ENCODE peak calls at places on chromosomes 16 and 17, in seven cellular contexts. U is stimulated activated CD4-positive, alpha-beta T cell treated with anti-CD3 and anti-CD28 coated beads, TNF-alpha, amount 100 ng/mL, for 4 hours; L is A549; S is PC-3; Q is SK-N-DZ; W is WTC11; X is IMR-90. V is an unnamed sample.

GRCh38 chr16:56657555-56658430 is at the start of gene MT1F:
- DNase-seq in W (peak; percentile 92), S (peak; percentile 76), X (peak; percentile 28), U (peak; percentile 49), L (peak; percentile 78), Q (no peak), V (peak; percentile 91)

GRCh38 chr17:78788451-78788850 is 6.4 kb upstream of the CYTH1 start:
- DNase-seq in L (no peak), U (no peak), S (no peak), Q (no peak), X (no peak), W (no peak), V (no peak)

GRCh38 chr17:47686276-47686635 is 7.7 kb upstream of the TBKBP1 start:
- DNase-seq in X (peak; percentile 58), W (no peak), Q (no peak), L (no peak), U (no peak), S (no peak), V (peak; percentile 78)

GRCh38 chr16:361872-362701 is 8.3 kb downstream of the MRPL28 start:
- DNase-seq in W (peak; percentile 83), U (peak; percentile 51), L (peak; percentile 89), S (peak; percentile 86), X (peak; percentile 61), Q (peak; percentile 85), V (peak; percentile 87)

GRCh38 chr16:86251682-86252081 is 258.6 kb upstream of the FOXF1 start:
- DNase-seq in Q (no peak), W (no peak), U (no peak), S (no peak), X (peak; percentile 89), L (no peak), V (no peak)

GRCh38 chr16:11399261-11399831 is 54.1 kb downstream of the RMI2 start:
- DNase-seq in X (no peak), U (no peak), L (no peak), Q (no peak), S (no peak), W (no peak), V (no peak)

GRCh38 chr16:53433509-53433908 is 762 bp upstream of the RBL2 start:
- DNase-seq in W (no peak), Q (no peak), L (no peak), U (no peak), S (peak; percentile 39), X (no peak), V (peak; percentile 51)

GRCh38 chr16:66070140-66070887 is 296.2 kb upstream of the CDH5 start:
- DNase-seq in U (no peak), X (peak; percentile 83), W (no peak), Q (no peak), S (no peak), L (no peak), V (no peak)

GRCh38 chr16:56930516-56931252 is 1.3 kb upstream of the HERPUD1 start:
- DNase-seq in Q (peak; percentile 74), W (peak; percentile 39), S (no peak), U (no peak), L (no peak), X (no peak), V (no peak)

GRCh38 chr17:57761887-57762286 is 16.8 kb upstream of the CCDC182 start:
- DNase-seq in S (no peak), W (no peak), X (no peak), U (no peak), L (no peak), Q (peak; percentile 45), V (no peak)

GRCh38 chr17:305090-305976 is 47.3 kb downstream of the RPH3AL start:
- DNase-seq in L (peak; percentile 55), Q (no peak), U (no peak), S (peak; percentile 9), X (no peak), W (no peak), V (no peak)

GRCh38 chr16:66298006-66298405 is 68.5 kb upstream of the CDH5 start:
- DNase-seq in L (no peak), W (no peak), X (no peak), U (no peak), S (no peak), Q (no peak), V (no peak)

GRCh38 chr17:73192219-73192893 is 499 bp upstream of the COG1 start:
- DNase-seq in U (no peak), X (peak; percentile 65), Q (peak; percentile 87), W (peak; percentile 67), L (peak; percentile 92), S (peak; percentile 77), V (peak; percentile 78)

GRCh38 chr17:71327376-71328059 is 793.3 kb upstream of the SOX9 start:
- DNase-seq in Q (no peak), S (peak; percentile 51), U (no peak), W (no peak), X (peak; percentile 72), L (no peak), V (peak; percentile 41)

GRCh38 chr16:69798466-69798865 is 36.3 kb downstream of the WWP2 start:
- DNase-seq in L (no peak), W (no peak), Q (no peak), X (peak; percentile 6), S (no peak), U (no peak), V (no peak)

GRCh38 chr17:31093866-31094599 is 744 bp upstream of the NF1 start:
- DNase-seq in W (no peak), L (no peak), U (no peak), S (no peak), X (no peak), Q (no peak), V (no peak)

GRCh38 chr17:28812980-28813377 is 29.6 kb downstream of the FAM222B start:
- DNase-seq in U (no peak), S (no peak), L (no peak), Q (no peak), X (peak; percentile 71), W (no peak), V (no peak)

GRCh38 chr17:15348030-15348429 is 6.6 kb upstream of the TEKT3 start:
- DNase-seq in L (peak; percentile 67), Q (no peak), U (no peak), X (peak; percentile 34), S (peak; percentile 85), W (no peak), V (peak; percentile 31)

GRCh38 chr17:22703204-22703603 is 1010.9 kb downstream of the KCNJ18 start:
- DNase-seq in U (no peak), Q (no peak), W (no peak), L (no peak), X (no peak), S (no peak), V (no peak)

GRCh38 chr16:529012-529575 is 1.6 kb downstream of the CAPN15 start:
- DNase-seq in S (no peak), W (no peak), Q (no peak), X (no peak), L (no peak), U (no peak), V (no peak)

GRCh38 chr16:49961087-49961486 is 63.9 kb upstream of the CNEP1R1 start:
- DNase-seq in L (no peak), X (peak; percentile 3), U (no peak), S (peak; percentile 24), Q (no peak), W (no peak), V (peak; percentile 67)

GRCh38 chr17:73402466-73402865 is 90.7 kb upstream of the CDC42EP4 start:
- DNase-seq in U (no peak), Q (no peak), X (no peak), W (no peak), L (no peak), S (no peak), V (no peak)

GRCh38 chr17:80882323-80882722 is 109.3 kb upstream of the CHMP6 start:
- DNase-seq in U (no peak), W (no peak), S (no peak), X (no peak), Q (no peak), L (no peak), V (no peak)

V was measured in epithelial cell of esophagus.